ENCODE peak calls at places on chromosomes 16 and 17, in six cellular contexts. E, X, W, Z, S and L are unnamed samples.

GRCh38 chr17:64406321-64407200 is 15.9 kb upstream of the PECAM1 start:
- DNase-seq in E (no peak), X (peak), W (no peak), Z (peak), S (no peak), L (no peak)

GRCh38 chr17:79792984-79793923 is 3.6 kb downstream of the CBX8 start:
- DNase-seq in E (no peak), X (no peak), W (no peak), Z (peak), S (no peak), L (no peak)

GRCh38 chr17:55208078-55208812 is 56.5 kb upstream of the HLF start:
- DNase-seq in E (no peak), X (no peak), W (no peak), Z (no peak), S (no peak), L (no peak)

GRCh38 chr16:68470461-68471150 is 22.3 kb upstream of the SMPD3 start:
- DNase-seq in E (no peak), X (no peak), W (no peak), Z (no peak), S (peak), L (peak)

GRCh38 chr16:71807905-71808592 is 585 bp downstream of the AP1G1 start:
- DNase-seq in E (no peak), X (peak), W (no peak), Z (peak), S (no peak), L (no peak)

GRCh38 chr17:29102741-29103181 is 59.8 kb downstream of the PIPOX start:
- DNase-seq in E (no peak), X (no peak), W (no peak), Z (no peak), S (no peak), L (no peak)

GRCh38 chr17:72976971-72977767 is 115.3 kb downstream of the SLC39A11 start:
- DNase-seq in E (no peak), X (peak), W (no peak), Z (no peak), S (no peak), L (no peak)

GRCh38 chr16:86207350-86207749 is 303.0 kb upstream of the FOXF1 start:
- DNase-seq in E (no peak), X (no peak), W (peak), Z (no peak), S (no peak), L (no peak)

GRCh38 chr16:18039931-18040330 is 296.6 kb downstream of the NPIPA8 start:
- DNase-seq in E (no peak), X (no peak), W (no peak), Z (no peak), S (no peak), L (no peak)

GRCh38 chr16:73143681-73144370 is 95.9 kb upstream of the ZFHX3 start:
- DNase-seq in E (no peak), X (no peak), W (no peak), Z (no peak), S (no peak), L (no peak)

GRCh38 chr16:24896439-24896838 is 50.7 kb downstream of the SLC5A11 start:
- DNase-seq in E (no peak), X (no peak), W (no peak), Z (no peak), S (no peak), L (peak)

GRCh38 chr16:81606039-81606438 is 161.4 kb downstream of the CMIP start:
- DNase-seq in E (no peak), X (no peak), W (no peak), Z (no peak), S (no peak), L (no peak)

GRCh38 chr17:17030515-17031211 is 11.6 kb upstream of the MPRIP start:
- DNase-seq in E (no peak), X (no peak), W (no peak), Z (peak), S (no peak), L (no peak)

GRCh38 chr17:17684901-17685774 is 3.9 kb downstream of the RAI1 start:
- DNase-seq in E (no peak), X (no peak), W (no peak), Z (peak), S (no peak), L (no peak)

GRCh38 chr17:3603870-3604259 is 5.3 kb downstream of the TRPV1 start:
- DNase-seq in E (no peak), X (no peak), W (no peak), Z (no peak), S (no peak), L (no peak)

GRCh38 chr17:50872710-50873424 is 6.7 kb upstream of the TOB1 start:
- DNase-seq in E (no peak), X (no peak), W (no peak), Z (no peak), S (no peak), L (no peak)

GRCh38 chr17:6361733-6362132 is 73.2 kb downstream of the AIPL1 start:
- DNase-seq in E (no peak), X (no peak), W (no peak), Z (peak), S (no peak), L (no peak)

GRCh38 chr17:7224661-7225111 is 4.9 kb downstream of the ACADVL start:
- DNase-seq in E (no peak), X (no peak), W (no peak), Z (no peak), S (no peak), L (no peak)

GRCh38 chr16:61858996-61859395 is 177.2 kb downstream of the CDH8 start:
- DNase-seq in E (no peak), X (no peak), W (no peak), Z (no peak), S (no peak), L (no peak)

GRCh38 chr17:40325156-40326013 is 16.4 kb downstream of the RARA start:
- DNase-seq in E (no peak), X (no peak), W (no peak), Z (no peak), S (no peak), L (no peak)

GRCh38 chr16:70540994-70541393 is 17.4 kb downstream of the SF3B3 start:
- DNase-seq in E (no peak), X (no peak), W (no peak), Z (no peak), S (no peak), L (no peak)

GRCh38 chr17:45408611-45409421 is 23.9 kb downstream of the ARHGAP27 start:
- DNase-seq in E (no peak), X (peak), W (no peak), Z (no peak), S (no peak), L (no peak)

GRCh38 chr16:79316004-79316458 is 284.5 kb downstream of the MAF start:
- DNase-seq in E (no peak), X (no peak), W (no peak), Z (no peak), S (no peak), L (no peak)

GRCh38 chr16:1265826-1266225 is 10.0 kb downstream of the TPSD1 start:
- DNase-seq in E (no peak), X (no peak), W (no peak), Z (no peak), S (no peak), L (no peak)

GRCh38 chr17:28335959-28336871 is 654 bp downstream of the TNFAIP1 start:
- DNase-seq in E (peak), X (peak), W (peak), Z (peak), S (no peak), L (no peak)

GRCh38 chr17:37180371-37180770 is 195.4 kb upstream of the C17orf78 start:
- DNase-seq in E (no peak), X (no peak), W (no peak), Z (no peak), S (no peak), L (no peak)

GRCh38 chr17:57880086-57880456 is 30.2 kb upstream of the MRPS23 start:
- DNase-seq in E (no peak), X (no peak), W (no peak), Z (no peak), S (no peak), L (no peak)

GRCh38 chr16:70594569-70594968 is 51.8 kb upstream of the IL34 start:
- DNase-seq in E (no peak), X (no peak), W (no peak), Z (no peak), S (no peak), L (no peak)

GRCh38 chr16:49200223-49200820 is 81.3 kb downstream of the CBLN1 start:
- DNase-seq in E (no peak), X (no peak), W (no peak), Z (no peak), S (no peak), L (no peak)